ENCODE peak calls at places on chromosomes 16 and 17, in nine cellular contexts. H, N, D, O, M, C, S, F and E are unnamed samples.

GRCh38 chr16:57637424-57637823 is 9.0 kb downstream of the ADGRG1 start:
- DNase-seq in M (no peak), S (peak; percentile 45), H (peak; percentile 62), D (no peak), N (peak; percentile 51), O (peak; percentile 39), F (no peak), C (peak; percentile 42), E (no peak)

GRCh38 chr17:42153919-42154491 is 784 bp downstream of the RAB5C start:
- DNase-seq in S (no peak), O (no peak), M (no peak), C (peak; percentile 41), H (no peak), F (no peak), D (no peak), N (peak; percentile 52), E (no peak)

GRCh38 chr17:2267354-2267753 is 36.2 kb downstream of the SMG6 start:
- DNase-seq in N (no peak), C (peak; percentile 35), F (no peak), H (no peak), S (no peak), M (no peak), O (no peak), D (no peak), E (no peak)

GRCh38 chr16:79885320-79885719 is 284.8 kb upstream of the MAF start:
- DNase-seq in M (no peak), N (no peak), C (no peak), S (no peak), O (no peak), F (no peak), D (no peak), H (no peak), E (no peak)

GRCh38 chr16:6932871-6933390 is 399.7 kb upstream of the RBFOX1 start:
- DNase-seq in N (no peak), C (no peak), S (no peak), D (no peak), H (no peak), F (no peak), M (no peak), O (no peak), E (no peak)

GRCh38 chr17:72119280-72119962 is 1.4 kb upstream of the SOX9 start:
- DNase-seq in N (no peak), M (no peak), D (no peak), H (no peak), O (no peak), F (no peak), C (no peak), S (no peak), E (no peak)

GRCh38 chr16:75063549-75064082 is 53.0 kb downstream of the LDHD start:
- DNase-seq in D (no peak), M (no peak), N (no peak), O (no peak), S (no peak), F (no peak), C (no peak), H (no peak), E (no peak)

GRCh38 chr16:88905563-88905962 is 39.1 kb upstream of the PABPN1L start:
- DNase-seq in S (no peak), F (peak; percentile 32), N (peak; percentile 45), M (no peak), C (no peak), H (no peak), D (no peak), O (no peak), E (no peak)

GRCh38 chr17:49515196-49515770 is 20.2 kb downstream of the NGFR start:
- DNase-seq in M (peak; percentile 91), S (peak; percentile 94), N (peak; percentile 94), F (peak; percentile 49), H (peak; percentile 92), O (peak; percentile 88), C (peak; percentile 100), D (peak; percentile 36), E (peak; percentile 62)

GRCh38 chr17:61323696-61324539 is 75.7 kb upstream of the TBX2 start:
- DNase-seq in N (peak; percentile 29), S (no peak), H (no peak), M (no peak), D (no peak), F (no peak), C (no peak), O (no peak), E (no peak)

GRCh38 chr17:7888184-7888920 is at the start of gene CHD3:
- DNase-seq in F (no peak), C (peak; percentile 34), O (no peak), N (no peak), D (no peak), H (no peak), S (no peak), M (peak; percentile 58), E (peak; percentile 51)

GRCh38 chr17:46194393-46195216 is 1.4 kb upstream of the KANSL1 start:
- DNase-seq in D (peak; percentile 39), H (no peak), C (peak; percentile 72), S (no peak), N (no peak), F (peak; percentile 84), M (no peak), O (no peak), E (no peak)

GRCh38 chr16:14289692-14290340 is 218.7 kb downstream of the MRTFB start:
- DNase-seq in S (no peak), C (peak; percentile 35), D (peak; percentile 64), H (no peak), M (no peak), F (peak; percentile 60), O (no peak), N (no peak), E (no peak)

GRCh38 chr16:19153876-19154275 is 14.2 kb upstream of the SYT17 start:
- DNase-seq in S (no peak), M (no peak), C (no peak), O (no peak), F (peak; percentile 59), D (peak; percentile 77), N (no peak), H (no peak), E (no peak)

GRCh38 chr16:83794874-83795273 is 12.9 kb upstream of the HSBP1 start:
- DNase-seq in F (no peak), S (no peak), M (no peak), C (peak; percentile 23), N (no peak), D (no peak), H (no peak), O (no peak), E (no peak)

GRCh38 chr16:83793179-83793578 is 14.6 kb upstream of the HSBP1 start:
- DNase-seq in C (no peak), D (no peak), H (no peak), M (no peak), S (no peak), F (no peak), O (no peak), N (no peak), E (no peak)

GRCh38 chr16:83799336-83799735 is 8.4 kb upstream of the HSBP1 start:
- DNase-seq in S (no peak), D (no peak), N (no peak), M (no peak), O (no peak), F (no peak), H (no peak), C (no peak), E (no peak)

GRCh38 chr16:83792391-83792790 is 15.4 kb upstream of the HSBP1 start:
- DNase-seq in H (no peak), O (no peak), D (no peak), S (no peak), M (no peak), C (no peak), N (no peak), F (no peak), E (no peak)

GRCh38 chr16:83797013-83797412 is 10.8 kb upstream of the HSBP1 start:
- DNase-seq in O (no peak), D (no peak), S (no peak), M (no peak), F (no peak), N (no peak), H (no peak), C (no peak), E (no peak)
- H3K4me1 ChIP-seq in O (no peaks in the 10 kb centered on the region), D (peaks cover 16% of the 10 kb centered on the region), S (no peaks in the 10 kb centered on the region), M (no peaks in the 10 kb centered on the region), F (peaks cover under 1% of the 10 kb centered on the region), N (no peaks in the 10 kb centered on the region), H (peaks cover 3% of the 10 kb centered on the region), C (no peaks in the 10 kb centered on the region), E (no peaks in the 10 kb centered on the region)

DNA sequence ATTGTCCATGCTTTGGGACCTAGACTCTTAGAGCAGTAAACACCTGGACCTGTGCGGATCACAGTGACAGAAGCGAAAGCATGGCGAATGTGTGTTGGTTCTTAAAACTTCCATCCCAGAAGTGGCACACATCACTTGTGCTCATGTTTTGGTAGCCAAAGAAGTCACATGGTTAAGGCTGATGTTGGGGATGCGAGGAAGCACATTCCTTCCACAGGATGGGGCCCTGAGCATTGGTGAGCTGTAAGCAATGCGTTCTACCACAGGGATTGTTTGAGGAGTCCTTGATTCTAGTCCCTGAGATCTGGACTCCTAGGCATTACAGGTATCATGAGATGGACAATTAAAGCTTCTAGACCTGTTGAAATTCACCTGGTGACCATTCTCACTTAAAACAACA is 375.9 kb downstream of the UTP18 start:
- DNase-seq in C (no peak), D (peak; percentile 10), F (peak; percentile 18), M (no peak), S (no peak), N (no peak), O (no peak), H (no peak), E (no peak)
- TF ChIP-seq CTCF in C (no peak), D (peak; percentile 8), F (no peak), M (no peak), S (no peak), N (no peak), O (no peak), H (no peak), E (no peak)

DNA sequence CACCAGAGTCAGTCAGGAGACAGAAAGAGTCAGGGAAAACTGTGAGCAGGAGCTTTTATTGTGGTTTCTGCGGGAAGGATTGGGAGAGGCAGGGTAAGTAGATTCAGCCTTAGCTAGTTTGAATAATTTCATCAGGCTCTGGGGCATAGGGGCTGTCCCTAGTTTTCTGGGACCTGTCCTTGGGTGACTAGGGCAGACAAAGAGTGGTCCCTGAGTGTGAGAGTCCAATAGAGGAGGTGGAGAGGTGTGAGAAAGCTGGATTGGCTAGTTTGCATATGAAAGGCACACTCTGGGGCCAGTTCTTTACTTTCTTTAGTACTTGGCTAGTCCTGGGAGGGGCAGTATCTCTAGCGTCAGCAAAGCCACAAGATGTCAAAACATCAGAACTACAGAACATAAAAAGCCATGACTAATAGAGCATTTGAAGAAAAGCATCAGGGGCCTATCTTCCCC is 255.6 kb downstream of the HS3ST3A1 start:
- DNase-seq in H (no peak), O (no peak), M (no peak), D (no peak), S (no peak), F (no peak), C (peak; percentile 97), N (no peak), E (no peak)
- H3K27ac ChIP-seq in H (no peak overlapping the region), O (no peak overlapping the region), M (no peak overlapping the region), D (peak overlapping the region; percentile 67), S (no peak overlapping the region), F (peak overlapping the region; percentile 71), C (no peak overlapping the region), N (no peak overlapping the region), E (no peak overlapping the region)

DNA sequence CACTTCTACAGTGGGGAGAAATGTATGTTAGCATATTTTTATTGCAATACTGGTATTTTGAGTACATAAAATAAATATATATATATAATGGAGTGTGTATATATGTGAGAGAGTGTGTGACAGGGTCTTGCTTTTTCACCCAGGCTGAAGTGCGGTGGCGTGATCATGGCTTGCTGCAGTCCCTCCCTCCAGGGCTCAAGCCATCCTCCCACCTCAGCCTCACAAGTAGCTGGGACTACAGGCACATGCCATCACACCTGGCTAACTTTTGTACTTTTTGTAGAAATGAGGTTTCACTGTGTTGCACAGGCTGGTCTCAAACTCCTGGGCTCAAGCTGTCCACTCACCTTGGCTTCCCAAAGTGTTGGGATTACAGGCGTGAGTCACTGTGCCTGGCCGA is 4.1 kb downstream of the CYLD start:
- DNase-seq in O (no peak), F (no peak), H (no peak), N (no peak), S (no peak), D (no peak), C (no peak), M (no peak), E (no peak)
- H3K4me1 ChIP-seq in O (no peaks in the 10 kb centered on the region), F (peaks cover 3% of the 10 kb centered on the region), H (peaks cover 74% of the 10 kb centered on the region), N (peaks cover 18% of the 10 kb centered on the region), S (peaks cover 20% of the 10 kb centered on the region), D (peaks cover 13% of the 10 kb centered on the region), C (no peaks in the 10 kb centered on the region), M (peaks cover 19% of the 10 kb centered on the region), E (peaks cover 3% of the 10 kb centered on the region)